ENCODE peak calls at places on chromosomes 4 and X, in ten cellular contexts. F, B, W, L, M, J, V, N, Q and D are unnamed samples.

GRCh38 chr4:40559585-40560465 is 69.8 kb downstream of the RBM47 start:
- DNase-seq in F (no peak), B (no peak), W (no peak), L (no peak), M (no peak), J (no peak), V (no peak), N (no peak), Q (no peak), D (no peak)

GRCh38 chr4:126268106-126268505 is 953.4 kb downstream of the FAT4 start:
- DNase-seq in F (no peak), B (peak; percentile 62), W (no peak), L (no peak), M (no peak), J (no peak), V (peak; percentile 73), N (no peak), Q (no peak), D (peak; percentile 70)

GRCh38 chrX:8190341-8190830 is 19.3 kb upstream of the VCX2 start:
- DNase-seq in F (no peak), B (no peak), W (no peak), L (no peak), M (no peak), J (no peak), V (no peak), N (no peak), Q (no peak), D (no peak)

GRCh38 chrX:93585661-93586060 is 87.7 kb downstream of the NAP1L3 start:
- DNase-seq in F (no peak), B (peak; percentile 19), W (no peak), L (no peak), M (no peak), J (no peak), V (no peak), N (no peak), Q (no peak), D (peak; percentile 16)

GRCh38 chr4:2552806-2553205 is 16.4 kb downstream of the FAM193A start:
- DNase-seq in F (no peak), B (no peak), W (no peak), L (no peak), M (peak; percentile 27), J (no peak), V (no peak), N (no peak), Q (no peak), D (no peak)

GRCh38 chr4:148515248-148515647 is 73.0 kb upstream of the NR3C2 start:
- DNase-seq in F (no peak), B (peak; percentile 69), W (no peak), L (no peak), M (no peak), J (no peak), V (peak; percentile 57), N (peak; percentile 94), Q (no peak), D (peak; percentile 54)

GRCh38 chr4:88989990-88990389 is 67.0 kb downstream of the FAM13A start:
- DNase-seq in F (no peak), B (no peak), W (no peak), L (no peak), M (no peak), J (no peak), V (no peak), N (no peak), Q (no peak), D (no peak)

GRCh38 chrX:110588164-110588563 is 207.5 kb downstream of the CHRDL1 start:
- DNase-seq in F (no peak), B (no peak), W (no peak), L (no peak), M (no peak), J (no peak), V (no peak), N (no peak), Q (no peak), D (no peak)

GRCh38 chr4:138946306-138946705 is 69.3 kb upstream of the NOCT start:
- DNase-seq in F (no peak), B (no peak), W (no peak), L (no peak), M (no peak), J (no peak), V (no peak), N (no peak), Q (no peak), D (no peak)

GRCh38 chr4:138948918-138949317 is 66.7 kb upstream of the NOCT start:
- DNase-seq in F (no peak), B (peak; percentile 66), W (no peak), L (no peak), M (no peak), J (no peak), V (no peak), N (no peak), Q (no peak), D (no peak)

GRCh38 chr4:138943893-138944292 is 71.7 kb upstream of the NOCT start:
- DNase-seq in F (no peak), B (no peak), W (no peak), L (no peak), M (no peak), J (no peak), V (no peak), N (no peak), Q (no peak), D (no peak)

GRCh38 chr4:138945840-138946239 is 69.7 kb upstream of the NOCT start:
- DNase-seq in F (no peak), B (no peak), W (no peak), L (no peak), M (no peak), J (no peak), V (no peak), N (no peak), Q (no peak), D (no peak)

GRCh38 chr4:138945401-138945800 is 70.2 kb upstream of the NOCT start:
- DNase-seq in F (no peak), B (peak; percentile 88), W (no peak), L (no peak), M (no peak), J (no peak), V (no peak), N (no peak), Q (no peak), D (no peak)
- TF ChIP-seq CTCF in F (no peak), B (no peak), W (no peak), L (no peak), M (no peak), J (no peak), V (no peak), N (no peak), Q (no peak), D (no peak)

GRCh38 chrX:153397256-153397960 is 3.7 kb downstream of the PNMA6E start:
- DNase-seq in F (no peak), B (no peak), W (no peak), L (no peak), M (no peak), J (no peak), V (no peak), N (no peak), Q (peak; percentile 6), D (no peak)

GRCh38 chrX:153398275-153398960 is 2.7 kb downstream of the PNMA6E start:
- DNase-seq in F (no peak), B (no peak), W (no peak), L (no peak), M (no peak), J (no peak), V (no peak), N (no peak), Q (no peak), D (no peak)

GRCh38 chrX:153401133-153401764 is at the start of gene PNMA6E:
- DNase-seq in F (no peak), B (no peak), W (no peak), L (no peak), M (peak; percentile 1), J (no peak), V (no peak), N (no peak), Q (no peak), D (no peak)

GRCh38 chrX:153396320-153397195 is 4.6 kb downstream of the PNMA6E start:
- DNase-seq in F (no peak), B (no peak), W (no peak), L (no peak), M (no peak), J (no peak), V (no peak), N (no peak), Q (peak; percentile 10), D (no peak)

GRCh38 chrX:153400146-153401132 is 711 bp downstream of the PNMA6E start:
- DNase-seq in F (no peak), B (peak; percentile 8), W (peak; percentile 36), L (no peak), M (peak; percentile 76), J (peak; percentile 85), V (no peak), N (peak; percentile 7), Q (no peak), D (peak; percentile 20)
- TF ChIP-seq CTCF in F (peak; percentile 69), B (peak; percentile 87), W (peak; percentile 39), L (peak; percentile 82), M (peak; percentile 59), J (peak; percentile 100), V (peak; percentile 56), N (peak; percentile 79), Q (peak; percentile 22), D (peak; percentile 73)

GRCh38 chr4:142850478-142850877 is 4.4 kb upstream of the INPP4B start:
- DNase-seq in F (peak; percentile 11), B (no peak), W (no peak), L (no peak), M (no peak), J (no peak), V (no peak), N (no peak), Q (no peak), D (no peak)
- TF ChIP-seq CTCF in F (peak; percentile 70), B (peak; percentile 55), W (no peak), L (peak; percentile 38), M (no peak), J (no peak), V (peak; percentile 11), N (peak; percentile 18), Q (no peak), D (peak; percentile 35)

GRCh38 chrX:153546386-153546785 is 28.9 kb downstream of the ATP2B3 start:
- DNase-seq in F (no peak), B (no peak), W (no peak), L (no peak), M (no peak), J (no peak), V (no peak), N (no peak), Q (no peak), D (no peak)

GRCh38 chrX:153549231-153549630 is 31.8 kb downstream of the ATP2B3 start:
- DNase-seq in F (no peak), B (no peak), W (no peak), L (no peak), M (no peak), J (no peak), V (no peak), N (no peak), Q (no peak), D (no peak)

GRCh38 chrX:153554519-153555167 is 37.2 kb downstream of the ATP2B3 start:
- DNase-seq in F (peak; percentile 47), B (peak; percentile 11), W (peak; percentile 63), L (no peak), M (peak; percentile 73), J (peak; percentile 68), V (peak; percentile 31), N (peak; percentile 24), Q (peak; percentile 58), D (peak; percentile 45)

GRCh38 chrX:153551135-153551534 is 33.7 kb downstream of the ATP2B3 start:
- DNase-seq in F (peak; percentile 55), B (no peak), W (no peak), L (no peak), M (no peak), J (no peak), V (peak; percentile 17), N (no peak), Q (no peak), D (peak; percentile 55)

DNA sequence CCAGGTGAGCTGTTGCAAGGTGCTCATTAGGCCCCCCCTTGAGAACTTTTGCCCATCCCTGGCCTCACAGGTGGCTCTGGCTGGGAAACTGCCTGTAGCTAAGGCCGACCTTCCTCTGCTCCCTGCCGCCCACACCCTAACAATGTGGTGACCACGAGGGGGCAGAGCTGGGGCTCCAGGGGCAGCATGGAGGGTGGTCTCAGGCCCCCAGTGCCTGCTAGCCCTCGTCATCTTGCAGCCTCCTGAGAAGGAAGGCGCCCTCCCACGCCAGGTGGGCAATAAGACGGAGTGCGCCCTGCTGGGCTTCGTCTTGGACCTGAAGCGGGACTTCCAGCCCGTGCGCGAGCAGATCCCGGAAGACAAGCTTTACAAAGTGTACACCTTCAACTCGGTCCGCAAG is 32.4 kb downstream of the ATP2B3 start:
- DNase-seq in F (no peak), B (no peak), W (no peak), L (no peak), M (no peak), J (no peak), V (no peak), N (no peak), Q (no peak), D (no peak)
- TF ChIP-seq CTCF in F (peak; percentile 12), B (no peak), W (no peak), L (no peak), M (no peak), J (no peak), V (no peak), N (no peak), Q (no peak), D (no peak)